ENCODE peak calls at places on chromosomes 11 and 22, in five cellular contexts. One of them, this sample, is unnamed.

GRCh38 chr11:64759722-64760719 is at the start of gene PYGM:
- DNase-seq in OCI-LY7: no peak
- DNase-seq in lung: no peak
- DNase-seq in foreskin fibroblast: no peak
- DNase-seq in bronchial epithelial cell: no peak
- DNase-seq in this sample: no peak

GRCh38 chr11:13289081-13289480 is 11.5 kb downstream of the BMAL1 start:
- DNase-seq in OCI-LY7: no peak
- DNase-seq in lung: no peak
- DNase-seq in foreskin fibroblast: peak; percentile 56
- DNase-seq in bronchial epithelial cell: no peak
- DNase-seq in this sample: no peak

GRCh38 chr11:111189466-111189865 is 56.1 kb upstream of the POU2AF2 start:
- DNase-seq in OCI-LY7: peak; percentile 32
- DNase-seq in lung: no peak
- DNase-seq in foreskin fibroblast: peak; percentile 52
- DNase-seq in bronchial epithelial cell: peak; percentile 29
- DNase-seq in this sample: no peak

GRCh38 chr22:43526117-43526655 is 114.4 kb downstream of the MPPED1 start:
- DNase-seq in OCI-LY7: no peak
- DNase-seq in lung: no peak
- DNase-seq in foreskin fibroblast: no peak
- DNase-seq in bronchial epithelial cell: no peak
- DNase-seq in this sample: no peak

GRCh38 chr11:16791494-16791961 is 53.1 kb downstream of the C11orf58 start:
- DNase-seq in OCI-LY7: no peak
- DNase-seq in lung: no peak
- DNase-seq in foreskin fibroblast: peak; percentile 91
- DNase-seq in bronchial epithelial cell: peak; percentile 90
- DNase-seq in this sample: no peak

GRCh38 chr22:22516992-22517391 is 3.1 kb downstream of the ZNF280A start:
- DNase-seq in OCI-LY7: no peak
- DNase-seq in lung: no peak
- DNase-seq in foreskin fibroblast: no peak
- DNase-seq in bronchial epithelial cell: no peak
- DNase-seq in this sample: no peak

GRCh38 chr11:105181100-105181499 is 41.5 kb upstream of the CARD18 start:
- DNase-seq in OCI-LY7: no peak
- DNase-seq in lung: no peak
- DNase-seq in foreskin fibroblast: peak; percentile 63
- DNase-seq in bronchial epithelial cell: peak; percentile 70
- DNase-seq in this sample: no peak

GRCh38 chr11:2686360-2687222 is 13.2 kb downstream of the KCNQ1OT1 start:
- DNase-seq in OCI-LY7: no peak
- DNase-seq in lung: no peak
- DNase-seq in foreskin fibroblast: no peak
- DNase-seq in bronchial epithelial cell: no peak
- DNase-seq in this sample: no peak

GRCh38 chr11:60118333-60118732 is 29.9 kb downstream of the MS4A2 start:
- DNase-seq in OCI-LY7: peak; percentile 14
- DNase-seq in lung: no peak
- DNase-seq in foreskin fibroblast: no peak
- DNase-seq in bronchial epithelial cell: peak; percentile 9
- DNase-seq in this sample: peak; percentile 20

GRCh38 chr11:124277809-124278208 is 21.6 kb downstream of the OR8G5 start:
- DNase-seq in OCI-LY7: peak; percentile 2
- DNase-seq in lung: no peak
- DNase-seq in foreskin fibroblast: no peak
- DNase-seq in bronchial epithelial cell: peak; percentile 4
- DNase-seq in this sample: no peak

GRCh38 chr11:58999291-58999680 is 60.0 kb downstream of the GLYATL1 start:
- DNase-seq in OCI-LY7: peak; percentile 18
- DNase-seq in lung: no peak
- DNase-seq in foreskin fibroblast: no peak
- DNase-seq in bronchial epithelial cell: no peak
- DNase-seq in this sample: peak; percentile 12

GRCh38 chr11:130208241-130209127 is 48.9 kb downstream of the ST14 start:
- DNase-seq in OCI-LY7: no peak
- DNase-seq in lung: no peak
- DNase-seq in foreskin fibroblast: no peak
- DNase-seq in bronchial epithelial cell: no peak
- DNase-seq in this sample: no peak

GRCh38 chr11:123185326-123185725 is 9.7 kb downstream of the CLMP start:
- DNase-seq in OCI-LY7: no peak
- DNase-seq in lung: no peak
- DNase-seq in foreskin fibroblast: no peak
- DNase-seq in bronchial epithelial cell: no peak
- DNase-seq in this sample: no peak

GRCh38 chr11:131606936-131607335 is 236.5 kb downstream of the NTM start:
- DNase-seq in OCI-LY7: no peak
- DNase-seq in lung: no peak
- DNase-seq in foreskin fibroblast: no peak
- DNase-seq in bronchial epithelial cell: no peak
- DNase-seq in this sample: no peak

GRCh38 chr11:64004590-64004984 is 18.3 kb downstream of the OTUB1 start:
- DNase-seq in OCI-LY7: no peak
- DNase-seq in lung: no peak
- DNase-seq in foreskin fibroblast: peak; percentile 24
- DNase-seq in bronchial epithelial cell: no peak
- DNase-seq in this sample: no peak

GRCh38 chr22:31046591-31047226 is 34.4 kb upstream of the SMTN start:
- DNase-seq in OCI-LY7: no peak
- DNase-seq in lung: peak; percentile 43
- DNase-seq in foreskin fibroblast: peak; percentile 38
- DNase-seq in bronchial epithelial cell: no peak
- DNase-seq in this sample: no peak

GRCh38 chr22:35376728-35377472 is 4.0 kb upstream of the HMOX1 start:
- DNase-seq in OCI-LY7: peak; percentile 92
- DNase-seq in lung: peak; percentile 95
- DNase-seq in foreskin fibroblast: peak; percentile 99
- DNase-seq in bronchial epithelial cell: peak; percentile 93
- DNase-seq in this sample: peak; percentile 92

GRCh38 chr11:35766651-35767050 is 104.1 kb downstream of the TRIM44 start:
- DNase-seq in OCI-LY7: no peak
- DNase-seq in lung: no peak
- DNase-seq in foreskin fibroblast: no peak
- DNase-seq in bronchial epithelial cell: no peak
- DNase-seq in this sample: no peak

GRCh38 chr11:43712676-43713075 is 32.1 kb downstream of the HSD17B12 start:
- DNase-seq in OCI-LY7: no peak
- DNase-seq in lung: no peak
- DNase-seq in foreskin fibroblast: peak; percentile 4
- DNase-seq in bronchial epithelial cell: no peak
- DNase-seq in this sample: no peak

GRCh38 chr22:47161631-47162030 is 399.2 kb downstream of the TBC1D22A start:
- DNase-seq in OCI-LY7: no peak
- DNase-seq in lung: no peak
- DNase-seq in foreskin fibroblast: peak; percentile 61
- DNase-seq in bronchial epithelial cell: no peak
- DNase-seq in this sample: no peak

GRCh38 chr11:17276236-17277023 is at the start of gene NUCB2:
- DNase-seq in OCI-LY7: peak; percentile 96
- DNase-seq in lung: peak; percentile 98
- DNase-seq in foreskin fibroblast: peak; percentile 98
- DNase-seq in bronchial epithelial cell: peak; percentile 86
- DNase-seq in this sample: peak; percentile 96

GRCh38 chr22:33013531-33014162 is 44.5 kb downstream of the SYN3 start:
- DNase-seq in OCI-LY7: no peak
- DNase-seq in lung: no peak
- DNase-seq in foreskin fibroblast: no peak
- DNase-seq in bronchial epithelial cell: no peak
- DNase-seq in this sample: no peak

GRCh38 chr11:123461164-123461563 is 31.1 kb downstream of the GRAMD1B start:
- DNase-seq in OCI-LY7: no peak
- DNase-seq in lung: no peak
- DNase-seq in foreskin fibroblast: no peak
- DNase-seq in bronchial epithelial cell: no peak
- DNase-seq in this sample: no peak

GRCh38 chr11:130390071-130390758 is 38.2 kb downstream of the ADAMTS8 start:
- DNase-seq in OCI-LY7: peak; percentile 9
- DNase-seq in lung: no peak
- DNase-seq in foreskin fibroblast: peak; percentile 87
- DNase-seq in bronchial epithelial cell: peak; percentile 71
- DNase-seq in this sample: no peak

GRCh38 chr11:128294001-128294684 is 293.2 kb downstream of the ETS1 start:
- DNase-seq in OCI-LY7: no peak
- DNase-seq in lung: no peak
- DNase-seq in foreskin fibroblast: no peak
- DNase-seq in bronchial epithelial cell: no peak
- DNase-seq in this sample: no peak

GRCh38 chr11:121570453-121570852 is 117.7 kb upstream of the SORL1-AS1 start:
- DNase-seq in OCI-LY7: no peak
- DNase-seq in lung: no peak
- DNase-seq in foreskin fibroblast: no peak
- DNase-seq in bronchial epithelial cell: no peak
- DNase-seq in this sample: no peak

GRCh38 chr11:77283101-77283500 is 18.4 kb downstream of the GDPD4 start:
- DNase-seq in OCI-LY7: no peak
- DNase-seq in lung: no peak
- DNase-seq in foreskin fibroblast: no peak
- DNase-seq in bronchial epithelial cell: no peak
- DNase-seq in this sample: no peak

GRCh38 chr22:42519544-42520237 is at the start of gene RRP7A:
- DNase-seq in OCI-LY7: peak; percentile 85
- DNase-seq in lung: peak; percentile 74
- DNase-seq in foreskin fibroblast: peak; percentile 94
- DNase-seq in bronchial epithelial cell: peak; percentile 29
- DNase-seq in this sample: peak; percentile 87

GRCh38 chr22:37022483-37023337 is 3.2 kb downstream of the MPST start:
- DNase-seq in OCI-LY7: no peak
- DNase-seq in lung: no peak
- DNase-seq in foreskin fibroblast: no peak
- DNase-seq in bronchial epithelial cell: no peak
- DNase-seq in this sample: no peak

GRCh38 chr11:47051217-47051616 is 114.7 kb downstream of the CSTPP1 start:
- DNase-seq in OCI-LY7: no peak
- DNase-seq in lung: no peak
- DNase-seq in foreskin fibroblast: peak; percentile 51
- DNase-seq in bronchial epithelial cell: no peak
- DNase-seq in this sample: no peak

GRCh38 chr11:1547467-1548098 is 24.5 kb downstream of the DUSP8 start:
- DNase-seq in OCI-LY7: no peak
- DNase-seq in lung: no peak
- DNase-seq in foreskin fibroblast: no peak
- DNase-seq in bronchial epithelial cell: no peak
- DNase-seq in this sample: no peak
- H3K4me3 ChIP-seq in OCI-LY7: no peak overlapping the region
- H3K4me3 ChIP-seq in lung: no peak overlapping the region
- H3K4me3 ChIP-seq in foreskin fibroblast: no peak overlapping the region
- H3K4me3 ChIP-seq in bronchial epithelial cell: no peak overlapping the region
- H3K4me3 ChIP-seq in this sample: no peak overlapping the region

GRCh38 chr11:95512177-95512576 is 277.4 kb downstream of the FAM76B start:
- DNase-seq in OCI-LY7: no peak
- DNase-seq in lung: peak; percentile 32
- DNase-seq in foreskin fibroblast: peak; percentile 93
- DNase-seq in bronchial epithelial cell: peak; percentile 99
- DNase-seq in this sample: no peak
- H3K4me3 ChIP-seq in OCI-LY7: no peak overlapping the region
- H3K4me3 ChIP-seq in lung: no peak overlapping the region
- H3K4me3 ChIP-seq in foreskin fibroblast: no peak overlapping the region
- H3K4me3 ChIP-seq in bronchial epithelial cell: no peak overlapping the region
- H3K4me3 ChIP-seq in this sample: no peak overlapping the region

DNA sequence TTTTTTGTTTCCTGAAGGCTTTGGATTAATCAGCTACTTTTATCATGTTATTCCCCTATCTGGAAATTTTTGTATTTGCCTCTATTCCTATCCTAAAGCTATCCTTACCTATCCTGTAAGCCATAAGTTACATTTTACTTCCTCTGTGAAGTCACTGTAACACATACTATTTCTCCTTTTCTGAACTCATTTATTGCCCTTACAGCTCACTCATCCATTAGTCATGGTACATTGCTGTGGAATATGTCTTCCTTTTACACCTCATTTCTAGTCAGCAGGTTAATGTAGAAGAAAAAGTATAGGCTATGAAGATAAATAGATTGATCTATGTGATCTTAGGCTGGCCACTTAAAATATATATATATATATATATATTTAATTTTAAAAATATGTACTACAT is 28.0 kb downstream of the SWAP70 start:
- DNase-seq in OCI-LY7: no peak
- DNase-seq in lung: no peak
- DNase-seq in foreskin fibroblast: peak; percentile 70
- DNase-seq in bronchial epithelial cell: peak; percentile 90
- DNase-seq in this sample: no peak
- H3K4me3 ChIP-seq in OCI-LY7: peak overlapping the region; percentile 43
- H3K4me3 ChIP-seq in lung: no peak overlapping the region
- H3K4me3 ChIP-seq in foreskin fibroblast: no peak overlapping the region
- H3K4me3 ChIP-seq in bronchial epithelial cell: no peak overlapping the region
- H3K4me3 ChIP-seq in this sample: no peak overlapping the region

GRCh38 chr11:72240461-72241289 is 3.3 kb downstream of the PHOX2A start:
- DNase-seq in OCI-LY7: no peak
- DNase-seq in lung: no peak
- DNase-seq in foreskin fibroblast: peak; percentile 55
- DNase-seq in bronchial epithelial cell: no peak
- DNase-seq in this sample: no peak
- H3K4me3 ChIP-seq in OCI-LY7: no peak overlapping the region
- H3K4me3 ChIP-seq in lung: no peak overlapping the region
- H3K4me3 ChIP-seq in foreskin fibroblast: peak overlapping the region; percentile 28
- H3K4me3 ChIP-seq in bronchial epithelial cell: no peak overlapping the region
- H3K4me3 ChIP-seq in this sample: no peak overlapping the region

GRCh38 chr11:20027546-20028014 is 132.7 kb downstream of the DBX1 start:
- DNase-seq in OCI-LY7: no peak
- DNase-seq in lung: no peak
- DNase-seq in foreskin fibroblast: no peak
- DNase-seq in bronchial epithelial cell: no peak
- DNase-seq in this sample: no peak
- H3K4me3 ChIP-seq in OCI-LY7: no peak overlapping the region
- H3K4me3 ChIP-seq in lung: no peak overlapping the region
- H3K4me3 ChIP-seq in foreskin fibroblast: no peak overlapping the region
- H3K4me3 ChIP-seq in bronchial epithelial cell: peak overlapping the region; percentile 3
- H3K4me3 ChIP-seq in this sample: no peak overlapping the region

GRCh38 chr22:27148886-27149470 is 491.6 kb downstream of the MIAT start:
- DNase-seq in OCI-LY7: no peak
- DNase-seq in lung: no peak
- DNase-seq in foreskin fibroblast: no peak
- DNase-seq in bronchial epithelial cell: no peak
- DNase-seq in this sample: no peak
- H3K4me3 ChIP-seq in OCI-LY7: no peak overlapping the region
- H3K4me3 ChIP-seq in lung: no peak overlapping the region
- H3K4me3 ChIP-seq in foreskin fibroblast: no peak overlapping the region
- H3K4me3 ChIP-seq in bronchial epithelial cell: no peak overlapping the region
- H3K4me3 ChIP-seq in this sample: no peak overlapping the region

GRCh38 chr11:3994030-3994640 is 100.5 kb upstream of the RRM1 start:
- DNase-seq in OCI-LY7: no peak
- DNase-seq in lung: no peak
- DNase-seq in foreskin fibroblast: peak; percentile 23
- DNase-seq in bronchial epithelial cell: peak; percentile 15
- DNase-seq in this sample: no peak
- H3K4me3 ChIP-seq in OCI-LY7: no peak overlapping the region
- H3K4me3 ChIP-seq in lung: no peak overlapping the region
- H3K4me3 ChIP-seq in foreskin fibroblast: no peak overlapping the region
- H3K4me3 ChIP-seq in bronchial epithelial cell: no peak overlapping the region
- H3K4me3 ChIP-seq in this sample: no peak overlapping the region